ENCODE peak calls at places on chromosomes 5 and 9, in five cellular contexts. W, F, J, G and E are unnamed samples.

GRCh38 chr9:1231998-1232919 is 182.1 kb downstream of the DMRT2 start:
- DNase-seq in W (no peak), F (peak; percentile 60), J (no peak), G (peak; percentile 66), E (peak; percentile 84)

GRCh38 chr5:132259061-132259851 is 1.8 kb downstream of the PDLIM4 start:
- DNase-seq in J (peak; percentile 54), F (peak; percentile 95), W (no peak), G (no peak), E (no peak)

GRCh38 chr9:110115341-110115820 is 92.6 kb downstream of the C9orf152 start:
- DNase-seq in J (no peak), F (peak; percentile 84), G (no peak), W (no peak), E (no peak)

GRCh38 chr5:78896128-78896527 is 89.0 kb downstream of the ARSB start:
- DNase-seq in J (no peak), G (no peak), F (peak; percentile 90), W (no peak), E (no peak)

GRCh38 chr9:109745335-109746283 is 34.4 kb upstream of the PALM2AKAP2 start:
- DNase-seq in J (no peak), W (no peak), F (peak; percentile 75), G (no peak), E (no peak)

GRCh38 chr5:109329296-109330252 is 80.2 kb downstream of the PJA2 start:
- DNase-seq in F (peak; percentile 93), G (no peak), W (no peak), J (no peak), E (no peak)

GRCh38 chr9:20394928-20395327 is 227.4 kb downstream of the MLLT3 start:
- DNase-seq in F (no peak), J (no peak), W (no peak), G (no peak), E (no peak)

GRCh38 chr9:33921967-33922895 is 105.3 kb downstream of the UBE2R2 start:
- DNase-seq in F (no peak), J (peak; percentile 50), W (no peak), G (peak; percentile 47), E (peak; percentile 21)

GRCh38 chr9:129610193-129610472 is 10.8 kb downstream of the C9orf50 start:
- DNase-seq in W (no peak), F (no peak), G (no peak), J (peak; percentile 78), E (no peak)

GRCh38 chr5:109394806-109395205 is 15.0 kb downstream of the PJA2 start:
- DNase-seq in J (no peak), G (no peak), W (no peak), F (no peak), E (no peak)

GRCh38 chr5:115423541-115423940 is 121.0 kb downstream of the FEM1C start:
- DNase-seq in F (no peak), J (no peak), W (no peak), G (peak; percentile 27), E (no peak)

GRCh38 chr5:1507961-1508678 is 15.6 kb downstream of the LPCAT1 start:
- DNase-seq in J (no peak), F (no peak), G (no peak), W (no peak), E (no peak)

GRCh38 chr5:31531543-31531887 is 378 bp downstream of the DROSHA start:
- DNase-seq in J (peak; percentile 52), W (no peak), F (no peak), G (peak; percentile 9), E (peak; percentile 15)

GRCh38 chr5:140870221-140871201 is 1.8 kb downstream of the PCDHA11 start:
- DNase-seq in F (no peak), J (no peak), W (no peak), G (no peak), E (no peak)

GRCh38 chr5:126868961-126869451 is 92.1 kb downstream of the LMNB1 start:
- DNase-seq in W (no peak), G (no peak), J (no peak), F (peak; percentile 45), E (no peak)

GRCh38 chr9:125878241-125878640 is 131.1 kb downstream of the PBX3 start:
- DNase-seq in J (no peak), F (no peak), G (no peak), W (peak; percentile 5), E (no peak)

GRCh38 chr9:33249087-33249657 is 9.2 kb downstream of the SPINK4 start:
- DNase-seq in F (no peak), W (no peak), J (no peak), G (no peak), E (no peak)

GRCh38 chr9:97853844-97854695 is 1.0 kb downstream of the FOXE1 start:
- DNase-seq in W (no peak), F (peak; percentile 33), J (no peak), G (peak; percentile 87), E (no peak)

GRCh38 chr5:26553079-26553478 is 485.3 kb downstream of the CDH9 start:
- DNase-seq in F (no peak), G (peak; percentile 23), W (no peak), J (no peak), E (no peak)

GRCh38 chr9:77649109-77649812 is 1.1 kb upstream of the GNA14 start:
- DNase-seq in G (peak; percentile 32), J (no peak), W (no peak), F (no peak), E (peak; percentile 19)

GRCh38 chr5:122756263-122756911 is 18.5 kb upstream of the SNX2 start:
- DNase-seq in J (no peak), F (peak; percentile 80), G (no peak), W (no peak), E (no peak)

GRCh38 chr5:24365406-24365805 is 279.4 kb downstream of the CDH10 start:
- DNase-seq in J (no peak), F (no peak), W (no peak), G (no peak), E (no peak)

DNA sequence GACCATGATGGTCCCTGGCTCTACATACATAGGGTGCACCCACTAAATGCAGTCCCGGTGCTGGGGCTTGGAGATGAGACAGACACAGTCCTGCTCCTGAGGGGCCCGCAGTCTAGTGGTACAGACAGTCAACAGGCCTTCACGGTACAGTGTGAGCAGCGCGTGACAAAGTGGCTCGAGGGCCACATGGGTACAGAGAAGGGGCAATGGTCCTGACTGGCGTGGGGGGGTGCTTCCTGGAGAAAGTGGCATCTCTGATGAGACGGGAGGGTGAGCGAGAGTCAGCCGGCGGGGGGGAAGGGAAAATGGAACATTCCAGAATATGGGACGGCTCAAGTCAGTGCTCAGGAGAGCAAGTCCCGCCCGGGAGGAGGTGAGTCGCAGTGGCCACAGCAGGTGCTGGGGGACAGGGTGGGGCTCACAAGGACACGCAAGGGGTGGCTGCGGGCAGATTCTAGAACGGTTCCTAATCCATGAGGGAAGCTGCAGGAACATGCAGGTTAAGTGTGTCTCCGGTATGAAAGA is 38.0 kb downstream of the WHRN start:
- DNase-seq in F (no peak), J (no peak), W (no peak), G (no peak), E (no peak)
- TF ChIP-seq MAFK in F (no peak), J (no peak), W (no peak), G (no peak), E (no peak)

GRCh38 chr5:148140846-148141245 is 27.5 kb upstream of the SPINK14 start:
- DNase-seq in W (no peak), G (no peak), F (no peak), J (no peak), E (no peak)
- H3K4me3 ChIP-seq in W (no peak overlapping the region), G (no peak overlapping the region), F (no peak overlapping the region), J (no peak overlapping the region), E (no peak overlapping the region)

GRCh38 chr5:7857918-7858632 is 7.1 kb upstream of the CFAP90 start:
- DNase-seq in G (no peak), W (no peak), F (no peak), J (no peak), E (no peak)
- TF ChIP-seq MAFK in G (peak; percentile 63), W (no peak), F (peak; percentile 8), J (peak; percentile 81), E (no peak)

GRCh38 chr5:168819004-168819626 is 239.9 kb upstream of the PANK3 start:
- DNase-seq in W (no peak), G (no peak), F (no peak), J (no peak), E (no peak)

GRCh38 chr5:168820776-168821302 is 241.7 kb upstream of the PANK3 start:
- DNase-seq in W (no peak), F (no peak), J (no peak), G (no peak), E (no peak)

GRCh38 chr5:168822745-168823281 is 243.6 kb upstream of the PANK3 start:
- DNase-seq in F (peak; percentile 1), W (no peak), G (no peak), J (no peak), E (no peak)

GRCh38 chr5:168818586-168818985 is 239.4 kb upstream of the PANK3 start:
- DNase-seq in G (no peak), J (no peak), W (no peak), F (no peak), E (no peak)

GRCh38 chr5:168822248-168822744 is 243.1 kb upstream of the PANK3 start:
- DNase-seq in F (no peak), W (no peak), G (no peak), J (no peak), E (no peak)
- H3K4me3 ChIP-seq in F (no peak overlapping the region), W (no peak overlapping the region), G (no peak overlapping the region), J (no peak overlapping the region), E (no peak overlapping the region)

GRCh38 chr5:145701404-145701803 is 133.7 kb downstream of the PRELID2 start:
- DNase-seq in J (no peak), G (peak; percentile 3), F (no peak), W (no peak), E (no peak)

GRCh38 chr5:145699846-145700245 is 135.3 kb downstream of the PRELID2 start:
- DNase-seq in F (no peak), J (no peak), G (no peak), W (no peak), E (no peak)

DNA sequence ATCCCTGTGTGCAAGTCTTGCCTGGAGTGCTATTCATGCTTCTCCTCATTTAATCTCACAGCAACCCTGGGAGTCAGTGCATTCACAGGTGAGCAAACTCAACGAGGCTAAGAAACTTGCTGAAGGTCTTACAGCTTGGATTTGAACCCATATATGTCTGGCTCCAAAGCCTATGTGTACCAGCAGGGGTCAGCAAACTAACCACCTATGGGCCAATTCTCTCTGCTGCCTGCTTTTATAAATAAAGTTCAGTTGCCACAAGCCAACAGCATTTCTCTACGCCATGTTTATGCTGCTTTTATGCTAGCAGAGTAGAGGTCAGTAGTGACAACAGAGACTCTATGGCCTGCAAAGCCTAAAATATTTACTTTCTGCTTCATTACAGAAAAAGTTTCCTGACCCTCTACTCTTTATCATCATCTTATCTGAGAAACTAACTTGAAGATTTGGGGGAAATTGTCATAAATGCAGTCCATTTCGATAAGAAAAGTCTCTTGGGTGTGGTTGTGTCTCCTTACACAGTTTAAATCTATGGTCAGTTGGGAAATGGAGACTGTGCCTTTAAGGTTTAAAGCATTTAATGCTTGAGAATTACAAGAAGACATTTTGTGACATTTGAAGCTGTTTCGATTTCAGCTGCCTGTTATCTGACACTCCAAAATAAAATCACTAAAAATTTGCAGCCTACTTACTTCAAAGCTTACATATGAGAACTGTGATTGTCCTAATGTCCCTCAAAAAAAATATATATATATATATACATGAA is 137.7 kb downstream of the PRELID2 start:
- DNase-seq in G (peak; percentile 53), J (peak; percentile 23), W (no peak), F (peak; percentile 49), E (peak; percentile 47)
- TF ChIP-seq MAFK in G (no peak), J (no peak), W (no peak), F (no peak), E (no peak)